ENCODE peak calls at places on chromosomes 12 and 14, in five cellular contexts. Z, T, Y, N and A are unnamed samples.

GRCh38 chr12:100576311-100577036 is 3.0 kb downstream of the GAS2L3 start:
- DNase-seq in N (no peak), Z (no peak), T (peak), Y (peak), A (no peak)

GRCh38 chr14:92531151-92531873 is 17.7 kb downstream of the RIN3 start:
- DNase-seq in Z (peak), T (no peak), Y (no peak), N (no peak), A (peak)

GRCh38 chr12:62865090-62865489 is 69.9 kb downstream of the PPM1H start:
- DNase-seq in T (no peak), Z (no peak), Y (no peak), N (no peak), A (no peak)

GRCh38 chr12:89325495-89325894 is 26.8 kb downstream of the DUSP6 start:
- DNase-seq in Y (no peak), T (no peak), Z (no peak), N (no peak), A (no peak)

GRCh38 chr14:62743569-62743968 is 301.7 kb downstream of the KCNH5 start:
- DNase-seq in N (no peak), Z (no peak), Y (no peak), T (no peak), A (no peak)

GRCh38 chr14:71206766-71207371 is 299.6 kb downstream of the PCNX1 start:
- DNase-seq in T (peak), N (peak), Y (no peak), Z (no peak), A (no peak)

GRCh38 chr14:51460051-51460450 is 191.7 kb upstream of the FRMD6 start:
- DNase-seq in Y (no peak), T (no peak), Z (no peak), N (no peak), A (no peak)

GRCh38 chr14:90759370-90760054 is 56.7 kb downstream of the TTC7B start:
- DNase-seq in N (no peak), Z (no peak), Y (no peak), T (no peak), A (no peak)

GRCh38 chr12:121468451-121468850 is 68.5 kb downstream of the RNF34 start:
- DNase-seq in T (no peak), Y (no peak), Z (no peak), N (no peak), A (no peak)

GRCh38 chr12:12007001-12007712 is 63.6 kb upstream of the BCL2L14 start:
- DNase-seq in Z (peak), Y (peak), N (no peak), T (no peak), A (no peak)

GRCh38 chr12:107429006-107429698 is 256.4 kb upstream of the PWP1 start:
- DNase-seq in Y (peak), Z (no peak), N (no peak), T (peak), A (no peak)

GRCh38 chr14:51283402-51283825 is 43.4 kb downstream of the TMX1 start:
- DNase-seq in Y (peak), Z (no peak), N (peak), T (peak), A (no peak)

GRCh38 chr12:42097971-42098370 is 46.7 kb downstream of the GXYLT1 start:
- DNase-seq in Z (no peak), Y (no peak), N (no peak), T (no peak), A (no peak)

GRCh38 chr12:6869049-6870021 is 2.0 kb downstream of the TPI1 start:
- DNase-seq in Y (peak), Z (peak), N (no peak), T (no peak), A (peak)

GRCh38 chr12:122308811-122309210 is 42.5 kb upstream of the VPS33A start:
- DNase-seq in T (no peak), Y (no peak), Z (no peak), N (no peak), A (no peak)

GRCh38 chr12:49201595-49202295 is 12.9 kb upstream of the TUBA1A start:
- DNase-seq in N (no peak), Z (no peak), T (peak), Y (no peak), A (no peak)

GRCh38 chr14:58572092-58572853 is 65.5 kb upstream of the DACT1 start:
- DNase-seq in Z (no peak), Y (no peak), T (no peak), N (no peak), A (no peak)

GRCh38 chr14:65403231-65403630 is 9.3 kb upstream of the FUT8 start:
- DNase-seq in N (no peak), Z (no peak), Y (no peak), T (peak), A (no peak)

GRCh38 chr12:65765436-65765813 is 58.9 kb upstream of the HMGA2 start:
- DNase-seq in Z (no peak), Y (no peak), T (peak), N (no peak), A (no peak)

GRCh38 chr14:96162741-96163140 is 41.9 kb upstream of the BDKRB2 start:
- DNase-seq in T (no peak), N (no peak), Z (no peak), Y (no peak), A (no peak)

GRCh38 chr14:59829469-59829868 is 41.1 kb downstream of the RTN1 start:
- DNase-seq in T (no peak), Z (no peak), N (no peak), Y (no peak), A (no peak)

GRCh38 chr12:94644622-94645021 is 5.7 kb downstream of the TMCC3 start:
- DNase-seq in Y (no peak), Z (no peak), T (peak), N (no peak), A (no peak)

GRCh38 chr12:26340649-26341048 is 145.3 kb downstream of the SSPN start:
- DNase-seq in N (no peak), Z (no peak), T (no peak), Y (no peak), A (no peak)

GRCh38 chr14:32468955-32469354 is 139.9 kb downstream of the AKAP6 start:
- DNase-seq in N (no peak), Z (no peak), Y (peak), T (peak), A (no peak)

GRCh38 chr14:25358330-25358729 is 308.4 kb upstream of the STXBP6 start:
- DNase-seq in N (no peak), Y (no peak), T (no peak), Z (no peak), A (no peak)

GRCh38 chr12:81274619-81275018 is 196.7 kb downstream of the ACSS3 start:
- DNase-seq in Y (no peak), N (no peak), Z (no peak), T (peak), A (no peak)

GRCh38 chr12:4197922-4198763 is 75.4 kb upstream of the CCND2 start:
- DNase-seq in T (no peak), Z (no peak), Y (no peak), N (no peak), A (no peak)

GRCh38 chr14:44339256-44339655 is 167.8 kb downstream of the FSCB start:
- DNase-seq in T (peak), Y (no peak), N (no peak), Z (no peak), A (no peak)

GRCh38 chr12:102879144-102879763 is 37.8 kb downstream of the PAH start:
- DNase-seq in Z (no peak), T (peak), N (peak), Y (peak), A (no peak)

GRCh38 chr14:89588840-89589296 is 171.8 kb upstream of the FOXN3 start:
- DNase-seq in Z (no peak), Y (no peak), T (no peak), N (no peak), A (no peak)

GRCh38 chr14:26427059-26427458 is 170.8 kb downstream of the NOVA1 start:
- DNase-seq in Z (no peak), T (no peak), Y (no peak), N (no peak), A (no peak)

GRCh38 chr12:17192721-17193120 is 586.8 kb upstream of the LMO3 start:
- DNase-seq in N (no peak), Z (no peak), Y (no peak), T (no peak), A (no peak)

GRCh38 chr12:94187351-94187750 is 39.0 kb downstream of the PLXNC1 start:
- DNase-seq in N (no peak), Y (no peak), T (no peak), Z (no peak), A (no peak)

GRCh38 chr12:125418902-125419564 is 353.8 kb downstream of the AACS start:
- DNase-seq in Y (no peak), T (no peak), Z (no peak), N (no peak), A (no peak)

GRCh38 chr14:50061664-50062437 is 54.5 kb downstream of the VCPKMT start:
- DNase-seq in N (no peak), Z (peak), T (no peak), Y (peak), A (peak)

GRCh38 chr14:79342942-79343341 is 868.4 kb downstream of the DIO2 start:
- DNase-seq in Z (no peak), T (peak), Y (no peak), N (no peak), A (no peak)

GRCh38 chr12:7642876-7643309 is 22.8 kb downstream of the APOBEC1 start:
- DNase-seq in N (no peak), Z (no peak), T (peak), Y (peak), A (no peak)

GRCh38 chr12:48795550-48796455 is 6.9 kb upstream of the ADCY6 start:
- DNase-seq in T (peak), Y (peak), Z (peak), N (peak), A (peak)

GRCh38 chr12:21962236-21962635 is 21.0 kb upstream of the ABCC9 start:
- DNase-seq in T (peak), Y (no peak), N (no peak), Z (no peak), A (no peak)